ENCODE peak calls at places on chromosomes 11 and 22, in five cellular contexts. Y is nucleus accumbens, O is astrocyte of the spinal cord, M is GM23248, F is RKO. V is an unnamed sample.

GRCh38 chr22:28027453-28028448 is 108.7 kb upstream of the PITPNB start:
- DNase-seq in O (peak; percentile 40), Y (no peak), F (no peak), M (no peak), V (no peak)

GRCh38 chr11:126408496-126408895 is 53.0 kb downstream of the ST3GAL4 start:
- DNase-seq in Y (no peak), O (no peak), M (no peak), F (no peak), V (no peak)

GRCh38 chr22:18152519-18152918 is 2.5 kb downstream of the USP18 start:
- DNase-seq in O (no peak), F (no peak), M (no peak), Y (no peak), V (no peak)

GRCh38 chr11:83008581-83008923 is 63.1 kb downstream of the RAB30 start:
- DNase-seq in Y (no peak), M (peak; percentile 56), O (peak; percentile 22), F (no peak), V (no peak)

GRCh38 chr22:47294222-47294532 is 531.7 kb downstream of the TBC1D22A start:
- DNase-seq in F (peak; percentile 32), O (peak; percentile 76), Y (no peak), M (peak; percentile 65), V (no peak)

GRCh38 chr11:86952933-86953637 is 2.1 kb downstream of the FZD4 start:
- DNase-seq in Y (no peak), M (peak; percentile 66), O (no peak), F (peak; percentile 9), V (no peak)

GRCh38 chr22:41914611-41915034 is 251 bp downstream of the SHISA8 start:
- DNase-seq in O (no peak), Y (no peak), F (no peak), M (no peak), V (no peak)

GRCh38 chr11:109017489-109017888 is 352.6 kb downstream of the DDX10 start:
- DNase-seq in F (no peak), Y (no peak), O (no peak), M (no peak), V (no peak)

GRCh38 chr11:2186669-2187266 is 15.2 kb upstream of the TH start:
- DNase-seq in M (peak; percentile 66), F (no peak), Y (no peak), O (peak; percentile 10), V (no peak)

GRCh38 chr22:26579331-26579886 is 10.5 kb downstream of the TPST2 start:
- DNase-seq in O (no peak), Y (no peak), F (no peak), M (no peak), V (no peak)

V was measured in frontal cortex.